ENCODE peak calls at places on chromosomes 13 and 19, in eight cellular contexts. S is kidney, G is amniotic stem cell, Z is endothelial cell, U is astrocyte of the spinal cord, R is T follicular helper cell, L is skeletal muscle cell, I is ELR. V is an unnamed sample.

GRCh38 chr19:12788682-12789097 is 2.6 kb upstream of the JUNB start:
- DNase-seq in S (peak; percentile 94), Z (no peak), U (peak; percentile 66), L (no peak), G (no peak), I (peak; percentile 74), R (no peak), V (peak; percentile 78)

GRCh38 chr19:30003862-30004261 is 61.8 kb downstream of the URI1 start:
- DNase-seq in Z (no peak), L (no peak), S (no peak), I (no peak), G (no peak), U (no peak), R (no peak), V (no peak)

GRCh38 chr19:1447565-1447903 is 2.4 kb upstream of the APC2 start:
- DNase-seq in U (no peak), R (no peak), S (no peak), I (no peak), L (no peak), Z (no peak), G (no peak), V (no peak)

GRCh38 chr13:46728777-46729176 is 68.2 kb downstream of the ESD start:
- DNase-seq in G (no peak), Z (peak; percentile 10), U (no peak), L (no peak), I (peak; percentile 49), R (no peak), S (no peak), V (peak; percentile 8)

GRCh38 chr13:20974981-20975585 is 72.5 kb upstream of the XPO4 start:
- DNase-seq in R (no peak), S (no peak), L (no peak), U (no peak), Z (no peak), I (no peak), G (no peak), V (no peak)

GRCh38 chr19:46878613-46879375 is 18.0 kb downstream of the ARHGAP35 start:
- DNase-seq in Z (no peak), S (no peak), I (peak; percentile 95), R (no peak), L (peak; percentile 62), U (peak; percentile 93), G (peak; percentile 86), V (peak; percentile 64)

GRCh38 chr19:52923782-52924593 is 760 bp upstream of the ZNF888 start:
- DNase-seq in Z (peak; percentile 35), R (no peak), S (peak; percentile 84), I (peak; percentile 80), L (no peak), U (no peak), G (no peak), V (peak; percentile 41)

GRCh38 chr13:109362606-109363005 is 423.8 kb downstream of the IRS2 start:
- DNase-seq in Z (no peak), L (no peak), G (no peak), S (no peak), I (no peak), U (no peak), R (no peak), V (no peak)

GRCh38 chr13:91142572-91142971 is 204.9 kb upstream of the MIR17HG start:
- DNase-seq in I (peak; percentile 56), L (peak; percentile 74), G (no peak), U (peak; percentile 89), S (no peak), R (no peak), Z (no peak), V (peak; percentile 2)

GRCh38 chr19:18743281-18743825 is 47.8 kb downstream of the COMP start:
- DNase-seq in Z (no peak), R (no peak), L (no peak), S (peak; percentile 91), U (peak; percentile 28), I (no peak), G (no peak), V (no peak)

GRCh38 chr19:16118489-16119033 is 6.9 kb downstream of the RAB8A start:
- DNase-seq in U (no peak), L (no peak), G (no peak), S (no peak), I (no peak), Z (no peak), R (no peak), V (no peak)

GRCh38 chr19:50777830-50778303 is 7.6 kb downstream of the GPR32 start:
- DNase-seq in G (no peak), I (peak; percentile 42), S (no peak), R (no peak), U (no peak), Z (no peak), L (no peak), V (peak; percentile 28)

GRCh38 chr13:51942189-51942588 is 69.1 kb downstream of the ATP7B start:
- DNase-seq in U (no peak), S (peak; percentile 18), Z (no peak), L (no peak), I (no peak), G (no peak), R (peak; percentile 4), V (peak; percentile 38)

GRCh38 chr19:38183227-38183914 is 40.7 kb downstream of the DPF1 start:
- DNase-seq in I (no peak), G (no peak), Z (peak; percentile 46), S (no peak), R (no peak), L (no peak), U (no peak), V (no peak)